ENCODE peak calls at places on chromosomes 13 and 19, in four cellular contexts. One of them, this sample, is unnamed.

GRCh38 chr13:34349091-34349722 is 531.3 kb downstream of the RFC3 start:
- DNase-seq in H4: peak
- DNase-seq in left colon: peak
- DNase-seq in stimulated activated CD8-positive, alpha-beta memory T cell treated with anti-CD3 and anti-CD28 coated beads, Interleukin-12 subunit alpha, Interleukin-12 subunit beta, amount 100 ng/mL, for 4 hours: no peak
- DNase-seq in this sample: no peak

GRCh38 chr19:52748336-52748950 is 13.6 kb upstream of the ZNF611 start:
- DNase-seq in H4: no peak
- DNase-seq in left colon: no peak
- DNase-seq in stimulated activated CD8-positive, alpha-beta memory T cell treated with anti-CD3 and anti-CD28 coated beads, Interleukin-12 subunit alpha, Interleukin-12 subunit beta, amount 100 ng/mL, for 4 hours: no peak
- DNase-seq in this sample: no peak

GRCh38 chr19:10517760-10518443 is 655 bp upstream of the S1PR5 start:
- DNase-seq in H4: no peak
- DNase-seq in left colon: no peak
- DNase-seq in stimulated activated CD8-positive, alpha-beta memory T cell treated with anti-CD3 and anti-CD28 coated beads, Interleukin-12 subunit alpha, Interleukin-12 subunit beta, amount 100 ng/mL, for 4 hours: no peak
- DNase-seq in this sample: peak

GRCh38 chr13:112510002-112510780 is 77.8 kb downstream of the TUBGCP3 start:
- DNase-seq in H4: peak
- DNase-seq in left colon: no peak
- DNase-seq in stimulated activated CD8-positive, alpha-beta memory T cell treated with anti-CD3 and anti-CD28 coated beads, Interleukin-12 subunit alpha, Interleukin-12 subunit beta, amount 100 ng/mL, for 4 hours: no peak
- DNase-seq in this sample: peak

GRCh38 chr19:43623889-43624670 is 4.7 kb upstream of the ZNF428 start:
- DNase-seq in H4: no peak
- DNase-seq in left colon: no peak
- DNase-seq in stimulated activated CD8-positive, alpha-beta memory T cell treated with anti-CD3 and anti-CD28 coated beads, Interleukin-12 subunit alpha, Interleukin-12 subunit beta, amount 100 ng/mL, for 4 hours: no peak
- DNase-seq in this sample: no peak

GRCh38 chr13:41418027-41418426 is 39.3 kb upstream of the RGCC start:
- DNase-seq in H4: no peak
- DNase-seq in left colon: no peak
- DNase-seq in stimulated activated CD8-positive, alpha-beta memory T cell treated with anti-CD3 and anti-CD28 coated beads, Interleukin-12 subunit alpha, Interleukin-12 subunit beta, amount 100 ng/mL, for 4 hours: no peak
- DNase-seq in this sample: no peak

GRCh38 chr19:44740351-44740824 is 8.1 kb upstream of the BCL3 start:
- DNase-seq in H4: no peak
- DNase-seq in left colon: no peak
- DNase-seq in stimulated activated CD8-positive, alpha-beta memory T cell treated with anti-CD3 and anti-CD28 coated beads, Interleukin-12 subunit alpha, Interleukin-12 subunit beta, amount 100 ng/mL, for 4 hours: no peak
- DNase-seq in this sample: no peak

GRCh38 chr13:50810998-50811397 is 32.5 kb downstream of the DLEU7 start:
- DNase-seq in H4: no peak
- DNase-seq in left colon: peak
- DNase-seq in stimulated activated CD8-positive, alpha-beta memory T cell treated with anti-CD3 and anti-CD28 coated beads, Interleukin-12 subunit alpha, Interleukin-12 subunit beta, amount 100 ng/mL, for 4 hours: no peak
- DNase-seq in this sample: no peak

GRCh38 chr19:16118489-16119033 is 6.9 kb downstream of the RAB8A start:
- DNase-seq in H4: no peak
- DNase-seq in left colon: peak
- DNase-seq in stimulated activated CD8-positive, alpha-beta memory T cell treated with anti-CD3 and anti-CD28 coated beads, Interleukin-12 subunit alpha, Interleukin-12 subunit beta, amount 100 ng/mL, for 4 hours: no peak
- DNase-seq in this sample: no peak

GRCh38 chr19:13463296-13463695 is 43.0 kb downstream of the CACNA1A start:
- DNase-seq in H4: no peak
- DNase-seq in left colon: peak
- DNase-seq in stimulated activated CD8-positive, alpha-beta memory T cell treated with anti-CD3 and anti-CD28 coated beads, Interleukin-12 subunit alpha, Interleukin-12 subunit beta, amount 100 ng/mL, for 4 hours: no peak
- DNase-seq in this sample: peak

GRCh38 chr13:82829040-82829439 is 1053.2 kb downstream of the SLITRK1 start:
- DNase-seq in H4: no peak
- DNase-seq in left colon: no peak
- DNase-seq in stimulated activated CD8-positive, alpha-beta memory T cell treated with anti-CD3 and anti-CD28 coated beads, Interleukin-12 subunit alpha, Interleukin-12 subunit beta, amount 100 ng/mL, for 4 hours: no peak
- DNase-seq in this sample: no peak

GRCh38 chr13:30666113-30666512 is 48.4 kb downstream of the USPL1 start:
- DNase-seq in H4: no peak
- DNase-seq in left colon: no peak
- DNase-seq in stimulated activated CD8-positive, alpha-beta memory T cell treated with anti-CD3 and anti-CD28 coated beads, Interleukin-12 subunit alpha, Interleukin-12 subunit beta, amount 100 ng/mL, for 4 hours: no peak
- DNase-seq in this sample: no peak

GRCh38 chr13:97715763-97716162 is 237.7 kb upstream of the IPO5 start:
- DNase-seq in H4: no peak
- DNase-seq in left colon: no peak
- DNase-seq in stimulated activated CD8-positive, alpha-beta memory T cell treated with anti-CD3 and anti-CD28 coated beads, Interleukin-12 subunit alpha, Interleukin-12 subunit beta, amount 100 ng/mL, for 4 hours: no peak
- DNase-seq in this sample: no peak

GRCh38 chr19:34676697-34677385 is at the start of gene SCGB2B2:
- DNase-seq in H4: peak
- DNase-seq in left colon: no peak
- DNase-seq in stimulated activated CD8-positive, alpha-beta memory T cell treated with anti-CD3 and anti-CD28 coated beads, Interleukin-12 subunit alpha, Interleukin-12 subunit beta, amount 100 ng/mL, for 4 hours: no peak
- DNase-seq in this sample: peak